ENCODE peak calls at places on chromosomes 2 and 18, in four cellular contexts. A is COR-L47, Y is GM04504, C is B cell. J is an unnamed sample.

GRCh38 chr2:180573951-180574350 is 406.5 kb upstream of the UBE2E3 start:
- DNase-seq in A (no peak), Y (no peak), C (no peak), J (no peak)

GRCh38 chr2:208033701-208034502 is 8.6 kb upstream of the PLEKHM3 start:
- DNase-seq in A (peak), Y (no peak), C (no peak), J (no peak)

GRCh38 chr2:30679416-30680088 is 127.7 kb downstream of the CAPN13 start:
- DNase-seq in A (peak), Y (no peak), C (no peak), J (no peak)

GRCh38 chr2:215422676-215423075 is 13.2 kb downstream of the FN1 start:
- DNase-seq in A (no peak), Y (no peak), C (no peak), J (no peak)

GRCh38 chr2:218727502-218728165 is 17.0 kb downstream of the TTLL4 start:
- DNase-seq in A (peak), Y (no peak), C (no peak), J (no peak)

GRCh38 chr18:30814446-30814845 is 228.1 kb downstream of the DSC3 start:
- DNase-seq in A (no peak), Y (no peak), C (no peak), J (no peak)

GRCh38 chr18:57603871-57604270 is 17.4 kb upstream of the FECH start:
- DNase-seq in A (no peak), Y (no peak), C (no peak), J (no peak)

GRCh38 chr2:108305901-108306300 is 17.2 kb downstream of the SULT1C2 start:
- DNase-seq in A (no peak), Y (no peak), C (no peak), J (no peak)

GRCh38 chr2:38128653-38129052 is 52.7 kb upstream of the CYP1B1 start:
- DNase-seq in A (no peak), Y (no peak), C (no peak), J (no peak)

GRCh38 chr2:54577035-54577434 is 120.9 kb downstream of the SPTBN1 start:
- DNase-seq in A (peak), Y (no peak), C (no peak), J (no peak)

GRCh38 chr2:29749041-29749440 is 172.3 kb downstream of the ALK start:
- DNase-seq in A (no peak), Y (no peak), C (no peak), J (no peak)

GRCh38 chr2:186868344-186868743 is 19.4 kb upstream of the ZSWIM2 start:
- DNase-seq in A (peak), Y (no peak), C (no peak), J (no peak)

GRCh38 chr18:2981212-2981728 is 31.7 kb downstream of the LPIN2 start:
- DNase-seq in A (no peak), Y (no peak), C (no peak), J (peak)

GRCh38 chr2:19020144-19021099 is 338.0 kb downstream of the OSR1 start:
- DNase-seq in A (no peak), Y (no peak), C (no peak), J (no peak)

GRCh38 chr2:88967844-88968243 is 276.4 kb downstream of the RPIA start:
- DNase-seq in A (peak), Y (no peak), C (no peak), J (no peak)

GRCh38 chr2:204407209-204408070 is 137.8 kb upstream of the PARD3B start:
- DNase-seq in A (no peak), Y (no peak), C (no peak), J (no peak)

GRCh38 chr2:206988884-206989283 is 49.6 kb downstream of the CPO start:
- DNase-seq in A (no peak), Y (no peak), C (no peak), J (no peak)

GRCh38 chr2:43421194-43421593 is 174.6 kb downstream of the THADA start:
- DNase-seq in A (no peak), Y (no peak), C (no peak), J (no peak)

GRCh38 chr2:181770145-181770544 is 89.8 kb upstream of the NEUROD1 start:
- DNase-seq in A (no peak), Y (no peak), C (no peak), J (no peak)

GRCh38 chr2:86633094-86633740 is 9.6 kb upstream of the RNF103 start:
- DNase-seq in A (no peak), Y (no peak), C (no peak), J (no peak)

GRCh38 chr2:239093487-239093886 is 245.6 kb downstream of the TWIST2 start:
- DNase-seq in A (no peak), Y (no peak), C (no peak), J (no peak)

GRCh38 chr2:46550686-46551404 is 71.5 kb downstream of the TMEM247 start:
- DNase-seq in A (no peak), Y (no peak), C (no peak), J (no peak)

GRCh38 chr2:171346723-171347104 is 87.1 kb downstream of the METTL8 start:
- DNase-seq in A (no peak), Y (no peak), C (no peak), J (no peak)

GRCh38 chr18:3998698-3999333 is 456.3 kb downstream of the DLGAP1 start:
- DNase-seq in A (peak), Y (peak), C (no peak), J (peak)

GRCh38 chr18:3281456-3282400 is 19.8 kb downstream of the MYL12B start:
- DNase-seq in A (peak), Y (peak), C (peak), J (no peak)

GRCh38 chr2:24704682-24705081 is 88.5 kb downstream of the PTRHD1 start:
- DNase-seq in A (no peak), Y (no peak), C (no peak), J (no peak)

GRCh38 chr2:173806761-173807160 is 158.4 kb downstream of the SP3 start:
- DNase-seq in A (no peak), Y (no peak), C (no peak), J (no peak)

GRCh38 chr2:165634282-165634681 is 159.8 kb downstream of the GALNT3 start:
- DNase-seq in A (no peak), Y (no peak), C (no peak), J (no peak)